ENCODE peak calls at places on chromosome 13, in ten cellular contexts. E is HCT116; P is HL-60; W is K562; M is aorta; R is CD8-positive, alpha-beta T cell; H is left ventricle myocardium inferior; J is body of pancreas; F is CD4-positive, alpha-beta memory T cell; U is neural progenitor cell. L is an unnamed sample.

GRCh38 chr13:44211286-44211685 is 162.3 kb upstream of the SERP2 start:
- DNase-seq in P (no peak), U (no peak), E (no peak), J (no peak), M (no peak), F (no peak), H (no peak), R (no peak), W (no peak), L (no peak)

GRCh38 chr13:107730835-107731234 is 484.5 kb downstream of the LIG4 start:
- DNase-seq in E (no peak), R (no peak), H (no peak), J (no peak), P (no peak), F (no peak), W (no peak), M (no peak), U (no peak), L (no peak)

GRCh38 chr13:22081430-22081829 is 410.6 kb downstream of the FGF9 start:
- DNase-seq in R (no peak), W (no peak), P (no peak), H (no peak), J (no peak), M (no peak), F (no peak), E (no peak), U (no peak), L (no peak)

GRCh38 chr13:108182652-108183051 is 32.7 kb downstream of the LIG4 start:
- DNase-seq in J (no peak), M (no peak), F (no peak), R (no peak), W (no peak), H (no peak), U (no peak), E (no peak), P (no peak), L (no peak)

GRCh38 chr13:98821372-98822237 is 69.1 kb upstream of the SLC15A1 start:
- DNase-seq in J (no peak), P (no peak), F (no peak), M (no peak), W (no peak), R (no peak), E (no peak), U (no peak), H (no peak), L (no peak)

GRCh38 chr13:101520672-101521071 is 68.2 kb downstream of the ITGBL1 start:
- DNase-seq in U (peak; percentile 2), W (no peak), P (no peak), M (no peak), H (no peak), J (no peak), R (no peak), E (no peak), F (peak; percentile 28), L (no peak)

GRCh38 chr13:99655351-99656091 is 154.2 kb downstream of the TM9SF2 start:
- DNase-seq in M (no peak), J (no peak), U (peak; percentile 45), W (no peak), P (no peak), E (peak; percentile 90), H (no peak), F (no peak), R (no peak), L (no peak)

GRCh38 chr13:40172149-40172591 is 494.3 kb downstream of the FOXO1 start:
- DNase-seq in R (no peak), F (no peak), M (no peak), U (no peak), E (no peak), H (no peak), W (no peak), J (no peak), P (no peak), L (peak; percentile 13)

GRCh38 chr13:40565282-40566148 is 100.9 kb downstream of the FOXO1 start:
- DNase-seq in M (no peak), U (no peak), P (no peak), H (no peak), J (no peak), R (no peak), W (no peak), F (no peak), E (no peak), L (no peak)

GRCh38 chr13:71618154-71618553 is 248.8 kb downstream of the DACH1 start:
- DNase-seq in J (no peak), H (no peak), W (no peak), F (no peak), R (no peak), U (no peak), M (no peak), P (no peak), E (no peak), L (no peak)

GRCh38 chr13:28636677-28637317 is 22.1 kb upstream of the POMP start:
- DNase-seq in U (peak; percentile 77), F (peak; percentile 46), H (no peak), W (peak; percentile 35), J (peak; percentile 42), M (no peak), E (peak; percentile 52), P (no peak), R (no peak), L (peak; percentile 62)

GRCh38 chr13:94248454-94249233 is 230.8 kb downstream of the DCT start:
- DNase-seq in P (no peak), H (no peak), R (no peak), M (no peak), F (no peak), U (no peak), W (no peak), J (no peak), E (no peak), L (no peak)

GRCh38 chr13:51935326-51936171 is 73.8 kb downstream of the CCDC70 start:
- DNase-seq in U (peak; percentile 61), P (no peak), W (peak; percentile 33), H (no peak), F (no peak), R (no peak), J (peak; percentile 27), M (no peak), E (peak; percentile 19), L (peak; percentile 8)

DNA sequence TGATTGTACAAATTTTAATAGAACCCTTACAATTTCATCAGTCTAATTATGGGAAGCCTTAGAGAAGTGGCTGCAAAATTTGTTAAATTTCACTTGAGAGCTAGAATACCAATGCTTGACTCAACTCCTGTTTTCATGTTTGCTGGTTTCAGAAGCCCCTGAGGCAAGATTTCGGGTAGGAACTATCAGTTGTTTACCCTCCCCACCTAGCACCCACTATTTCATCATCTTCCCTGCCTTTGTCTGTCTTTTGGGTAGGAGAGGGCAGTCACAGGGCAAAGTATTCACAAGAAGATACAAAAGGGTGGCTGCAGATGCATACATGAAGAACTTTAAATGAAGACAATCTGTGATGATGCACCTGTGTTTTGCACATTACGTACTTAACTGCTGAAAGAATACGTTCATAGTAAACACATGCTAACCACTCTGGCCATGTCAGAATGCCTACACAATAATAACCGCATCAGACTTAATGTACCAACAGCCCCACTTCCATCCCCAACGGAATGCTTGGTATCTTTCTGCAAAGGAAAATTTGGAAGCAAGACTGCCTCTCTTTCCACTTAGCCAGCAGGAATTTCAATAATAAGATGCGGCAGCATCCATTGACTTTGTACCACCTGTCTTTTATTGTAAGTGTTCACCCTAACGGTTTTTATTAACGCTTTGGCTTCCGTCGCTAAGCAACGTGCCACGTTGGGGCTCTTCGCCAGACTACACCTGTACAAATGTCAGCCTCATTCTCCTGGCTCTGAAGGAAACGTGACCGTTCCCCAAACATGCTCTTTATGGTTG is 30.4 kb downstream of the TPT1 start:
- DNase-seq in F (no peak), M (no peak), E (no peak), R (no peak), P (no peak), W (no peak), U (no peak), H (no peak), J (no peak), L (no peak)
- H3K4me3 ChIP-seq in F (peak overlapping the region; percentile 47), M (peak overlapping the region; percentile 32), E (no peak overlapping the region), R (peak overlapping the region; percentile 53), P (peak overlapping the region; percentile 42), W (no peak overlapping the region), U (peak overlapping the region; percentile 37), H (peak overlapping the region; percentile 70), J (no peak overlapping the region), L (no peak overlapping the region)

DNA sequence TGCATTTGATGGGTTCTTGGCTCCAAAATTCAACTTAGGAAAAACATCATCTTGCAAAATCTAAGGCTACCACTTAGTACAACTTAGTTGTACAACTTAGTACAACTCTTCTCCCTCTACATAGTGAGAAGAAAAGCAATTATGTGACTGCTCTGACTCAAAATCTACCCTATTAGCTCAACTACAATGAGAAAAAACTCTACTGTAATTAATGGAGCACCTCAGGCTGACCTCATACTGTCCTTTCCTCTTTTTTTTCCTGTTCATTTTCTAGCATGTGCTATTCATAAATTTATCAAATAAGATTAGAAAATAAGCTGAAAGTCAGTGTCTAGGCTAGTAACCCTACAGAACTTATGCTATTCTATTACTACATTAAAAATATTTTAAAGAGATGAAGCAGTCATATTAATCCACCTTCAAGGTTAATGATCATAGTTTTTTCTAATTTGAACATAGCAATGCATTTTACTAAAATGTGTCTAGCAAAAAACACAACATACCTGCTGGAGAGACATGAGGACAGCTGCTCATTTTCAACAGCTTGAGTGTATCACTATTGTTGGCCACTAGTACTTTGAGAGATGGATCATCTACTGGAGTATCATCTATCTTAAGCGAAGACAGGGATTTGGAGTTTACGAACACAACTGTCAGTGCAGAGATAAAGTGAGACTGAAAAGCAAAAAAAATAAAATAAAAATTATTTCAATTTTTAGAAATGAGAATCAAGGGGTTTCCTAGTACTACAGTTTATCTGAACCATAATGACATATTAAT is 11.9 kb downstream of the FBXL3 start:
- DNase-seq in U (no peak), H (no peak), F (no peak), M (no peak), E (no peak), J (no peak), R (no peak), P (no peak), W (no peak), L (no peak)
- H3K27ac ChIP-seq in U (no peak overlapping the region), H (peak overlapping the region; percentile 72), F (no peak overlapping the region), M (no peak overlapping the region), E (no peak overlapping the region), J (no peak overlapping the region), R (no peak overlapping the region), P (no peak overlapping the region), W (no peak overlapping the region), L (peak overlapping the region; percentile 72)

DNA sequence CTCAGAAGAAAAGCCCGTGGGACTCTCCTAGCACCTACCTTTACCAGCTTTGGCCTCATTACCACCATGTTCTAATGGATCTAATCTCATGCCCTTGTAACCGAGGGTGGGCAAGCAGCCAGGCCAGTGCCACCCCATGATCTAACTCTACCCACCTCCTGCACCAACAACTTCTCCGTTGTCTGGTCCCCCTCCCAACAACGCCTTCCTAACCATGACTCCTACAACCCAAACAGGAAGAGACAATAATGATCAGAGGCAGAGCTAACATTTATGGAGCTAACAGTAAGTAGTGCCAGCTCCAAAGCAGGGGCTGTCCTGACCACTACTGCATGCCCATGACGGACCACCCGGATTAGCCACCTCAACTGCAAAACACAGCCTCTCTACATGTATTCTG is 3.5 kb downstream of the USP12 start:
- DNase-seq in H (no peak), R (no peak), M (no peak), W (no peak), E (no peak), F (no peak), U (no peak), J (peak; percentile 38), P (no peak), L (no peak)
- H3K4me3 ChIP-seq in H (no peak overlapping the region), R (no peak overlapping the region), M (no peak overlapping the region), W (no peak overlapping the region), E (no peak overlapping the region), F (no peak overlapping the region), U (no peak overlapping the region), J (no peak overlapping the region), P (no peak overlapping the region), L (no peak overlapping the region)

GRCh38 chr13:53045110-53045509 is 16.5 kb downstream of the OLFM4 start:
- DNase-seq in U (no peak), F (no peak), E (no peak), P (no peak), H (no peak), J (peak; percentile 29), R (no peak), M (no peak), W (no peak), L (peak; percentile 14)
- H3K27ac ChIP-seq in U (no peak overlapping the region), F (no peak overlapping the region), E (no peak overlapping the region), P (no peak overlapping the region), H (peak overlapping the region; percentile 47), J (no peak overlapping the region), R (no peak overlapping the region), M (no peak overlapping the region), W (no peak overlapping the region), L (no peak overlapping the region)